ENCODE peak calls at places on chromosomes 3 and 15, in four cellular contexts. N is IMR-90, O is H9, I is mesendoderm. P is an unnamed sample.

GRCh38 chr3:52237659-52238172 is 1.2 kb downstream of the TWF2 start:
- DNase-seq in N (peak), O (peak), I (peak), P (no peak)

GRCh38 chr15:51992953-51993352 is 21.4 kb upstream of the LEO1 start:
- DNase-seq in N (peak), O (no peak), I (no peak), P (no peak)

GRCh38 chr3:81823882-81824395 is 62.5 kb upstream of the GBE1 start:
- DNase-seq in N (no peak), O (no peak), I (no peak), P (peak)

GRCh38 chr15:31200735-31201151 is 99.2 kb upstream of the TRPM1 start:
- DNase-seq in N (peak), O (peak), I (peak), P (peak)

GRCh38 chr15:25481208-25481862 is 42.5 kb upstream of the UBE3A start:
- DNase-seq in N (no peak), O (peak), I (peak), P (peak)

GRCh38 chr3:149576071-149576564 is 81.7 kb downstream of the WWTR1 start:
- DNase-seq in N (peak), O (peak), I (peak), P (no peak)

GRCh38 chr15:69452702-69453513 is at the start of gene RPLP1:
- DNase-seq in N (peak), O (peak), I (peak), P (peak)

GRCh38 chr15:75227663-75228280 is 26.1 kb downstream of the C15orf39 start:
- DNase-seq in N (no peak), O (no peak), I (no peak), P (no peak)

GRCh38 chr3:192514081-192514753 is 213.1 kb downstream of the FGF12 start:
- DNase-seq in N (no peak), O (peak), I (peak), P (peak)

GRCh38 chr15:41811432-41812195 is 16.3 kb upstream of the JMJD7 start:
- DNase-seq in N (peak), O (peak), I (peak), P (peak)

GRCh38 chr15:78749831-78750230 is 61.4 kb downstream of the ADAMTS7 start:
- DNase-seq in N (no peak), O (no peak), I (no peak), P (no peak)

GRCh38 chr3:182050932-182051331 is 339.2 kb downstream of the SOX2 start:
- DNase-seq in N (no peak), O (no peak), I (no peak), P (no peak)

GRCh38 chr15:73937313-73937695 is 11.0 kb downstream of the LOXL1 start:
- DNase-seq in N (no peak), O (no peak), I (no peak), P (no peak)

GRCh38 chr15:73937726-73938125 is 11.5 kb downstream of the LOXL1 start:
- DNase-seq in N (no peak), O (no peak), I (no peak), P (no peak)

GRCh38 chr15:73940061-73940981 is 14.1 kb downstream of the LOXL1 start:
- DNase-seq in N (no peak), O (no peak), I (no peak), P (no peak)

GRCh38 chr15:73941044-73941443 is 14.8 kb downstream of the LOXL1 start:
- DNase-seq in N (peak), O (no peak), I (peak), P (no peak)

GRCh38 chr15:73939138-73939537 is 12.9 kb downstream of the LOXL1 start:
- DNase-seq in N (no peak), O (no peak), I (no peak), P (no peak)
- H3K56ac ChIP-seq in N (no peak), O (no peak), I (no peak), P (no peak)

GRCh38 chr3:170323371-170323770 is 34.1 kb upstream of the SKIL start:
- DNase-seq in N (no peak), O (no peak), I (no peak), P (peak)

GRCh38 chr3:170320471-170321121 is 36.9 kb upstream of the SKIL start:
- DNase-seq in N (peak), O (no peak), I (peak), P (no peak)

GRCh38 chr3:170322501-170323328 is 34.8 kb upstream of the SKIL start:
- DNase-seq in N (no peak), O (no peak), I (peak), P (no peak)

GRCh38 chr3:170321326-170322034 is 36.0 kb upstream of the SKIL start:
- DNase-seq in N (no peak), O (no peak), I (peak), P (no peak)

DNA sequence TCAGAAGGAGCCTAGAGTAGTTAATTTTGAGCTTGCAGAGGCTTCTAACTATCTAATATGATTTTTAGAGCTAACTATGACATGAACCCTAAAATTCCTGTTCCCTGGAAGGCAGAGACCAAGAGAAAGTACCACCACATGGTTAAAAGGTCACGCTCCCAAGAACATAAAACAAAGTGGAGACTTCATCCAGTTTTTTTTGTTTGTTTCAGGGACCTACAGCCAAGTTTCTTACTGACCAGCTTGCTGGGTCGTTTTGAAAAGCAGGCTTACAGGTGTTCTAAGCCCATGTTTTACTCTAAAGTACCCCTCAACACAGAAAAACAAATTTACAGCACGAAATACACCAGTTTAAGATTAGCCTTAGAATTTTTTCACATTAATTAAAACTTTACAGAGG is 39.6 kb upstream of the SKIL start:
- DNase-seq in N (no peak), O (no peak), I (no peak), P (no peak)
- H3K56ac ChIP-seq in N (no peak), O (no peak), I (no peak), P (no peak)

DNA sequence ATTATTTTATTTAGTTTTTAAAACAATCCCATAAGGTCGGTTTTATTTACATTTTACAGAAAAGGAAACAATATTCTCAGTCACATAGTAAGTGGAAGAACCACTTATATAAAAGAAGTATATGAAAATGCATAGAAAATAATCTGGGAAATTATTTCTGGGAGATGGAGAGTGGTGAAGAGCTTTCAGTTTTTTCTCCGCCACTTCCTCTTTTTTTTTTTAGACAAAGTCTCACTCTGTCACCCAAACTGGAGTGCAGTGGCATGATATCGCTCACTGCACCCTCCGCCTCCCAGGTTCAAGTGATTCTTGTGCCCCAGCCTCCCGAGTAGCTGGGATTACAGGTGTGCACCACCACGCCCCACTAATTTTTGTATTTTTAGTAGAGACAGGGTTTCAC is 21.2 kb downstream of the RAD51 start:
- DNase-seq in N (no peak), O (no peak), I (no peak), P (no peak)
- H3K56ac ChIP-seq in N (no peak), O (no peak), I (no peak), P (no peak)

DNA sequence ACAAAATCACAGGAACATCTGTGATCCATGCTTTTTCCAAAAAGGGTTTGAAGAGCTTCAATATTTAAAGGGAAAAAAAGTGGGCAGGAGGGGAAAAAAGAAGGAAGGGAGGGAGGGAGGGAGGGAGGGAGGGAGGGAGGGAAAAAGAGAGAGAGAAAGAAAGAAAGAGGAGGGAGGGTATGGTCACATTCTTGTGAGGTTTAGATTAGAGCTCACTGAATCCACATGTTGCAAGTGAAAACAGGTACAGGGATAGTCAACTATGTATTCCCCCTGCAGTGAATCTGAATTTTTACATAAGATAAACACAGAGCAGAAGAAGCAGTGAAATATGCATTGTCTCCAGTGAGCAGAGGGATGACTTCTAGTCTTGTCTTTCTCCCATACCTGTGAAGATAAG is 84.1 kb downstream of the IFT80 start:
- DNase-seq in N (no peak), O (no peak), I (peak), P (no peak)
- H3K56ac ChIP-seq in N (no peak), O (no peak), I (peak), P (no peak)

P was measured in H1.